ENCODE peak calls at places on chromosomes 2 and 18, in five cellular contexts. One of them, this sample, is unnamed.

GRCh38 chr2:25838152-25838756 is 40.0 kb downstream of the ASXL2 start:
- DNase-seq in amygdala: no peak
- DNase-seq in activated T-cell treated with anti-CD3 and anti-CD28 coated beads, Interleukin-2, amount 50 U/mL, for 72 hours: no peak
- DNase-seq in iris pigment epithelial cell: no peak
- DNase-seq in Right ventricle myocardium inferior: no peak
- DNase-seq in this sample: peak

GRCh38 chr2:60309941-60310680 is 243.3 kb downstream of the BCL11A start:
- DNase-seq in activated T-cell treated with anti-CD3 and anti-CD28 coated beads, Interleukin-2, amount 50 U/mL, for 72 hours: no peak
- DNase-seq in iris pigment epithelial cell: no peak
- DNase-seq in Right ventricle myocardium inferior: no peak
- DNase-seq in amygdala: no peak
- DNase-seq in this sample: no peak

GRCh38 chr2:236663671-236664101 is 94.1 kb downstream of the ACKR3 start:
- DNase-seq in iris pigment epithelial cell: peak
- DNase-seq in activated T-cell treated with anti-CD3 and anti-CD28 coated beads, Interleukin-2, amount 50 U/mL, for 72 hours: no peak
- DNase-seq in amygdala: no peak
- DNase-seq in Right ventricle myocardium inferior: no peak
- DNase-seq in this sample: peak

GRCh38 chr18:39701839-39702238 is 2136.2 kb upstream of the CELF4 start:
- DNase-seq in activated T-cell treated with anti-CD3 and anti-CD28 coated beads, Interleukin-2, amount 50 U/mL, for 72 hours: no peak
- DNase-seq in iris pigment epithelial cell: peak
- DNase-seq in amygdala: no peak
- DNase-seq in Right ventricle myocardium inferior: no peak
- DNase-seq in this sample: peak

GRCh38 chr2:29033172-29033571 is 41.2 kb downstream of the PCARE start:
- DNase-seq in iris pigment epithelial cell: peak
- DNase-seq in activated T-cell treated with anti-CD3 and anti-CD28 coated beads, Interleukin-2, amount 50 U/mL, for 72 hours: no peak
- DNase-seq in amygdala: no peak
- DNase-seq in Right ventricle myocardium inferior: no peak
- DNase-seq in this sample: peak

GRCh38 chr2:48312126-48312525 is 217.8 kb upstream of the STON1 start:
- DNase-seq in Right ventricle myocardium inferior: no peak
- DNase-seq in iris pigment epithelial cell: peak
- DNase-seq in amygdala: no peak
- DNase-seq in activated T-cell treated with anti-CD3 and anti-CD28 coated beads, Interleukin-2, amount 50 U/mL, for 72 hours: no peak
- DNase-seq in this sample: peak

GRCh38 chr2:34252111-34252510 is 653.0 kb upstream of the FAM98A start:
- DNase-seq in amygdala: no peak
- DNase-seq in Right ventricle myocardium inferior: no peak
- DNase-seq in activated T-cell treated with anti-CD3 and anti-CD28 coated beads, Interleukin-2, amount 50 U/mL, for 72 hours: no peak
- DNase-seq in iris pigment epithelial cell: no peak
- DNase-seq in this sample: no peak

GRCh38 chr18:11901826-11902438 is 6.2 kb downstream of the MPPE1 start:
- DNase-seq in activated T-cell treated with anti-CD3 and anti-CD28 coated beads, Interleukin-2, amount 50 U/mL, for 72 hours: no peak
- DNase-seq in amygdala: no peak
- DNase-seq in iris pigment epithelial cell: no peak
- DNase-seq in Right ventricle myocardium inferior: no peak
- DNase-seq in this sample: no peak

GRCh38 chr2:219968685-219969345 is 341.4 kb downstream of the SLC4A3 start:
- DNase-seq in amygdala: no peak
- DNase-seq in Right ventricle myocardium inferior: no peak
- DNase-seq in activated T-cell treated with anti-CD3 and anti-CD28 coated beads, Interleukin-2, amount 50 U/mL, for 72 hours: no peak
- DNase-seq in iris pigment epithelial cell: no peak
- DNase-seq in this sample: peak

GRCh38 chr2:7154666-7155065 is 237.5 kb downstream of the RNF144A start:
- DNase-seq in iris pigment epithelial cell: no peak
- DNase-seq in activated T-cell treated with anti-CD3 and anti-CD28 coated beads, Interleukin-2, amount 50 U/mL, for 72 hours: no peak
- DNase-seq in Right ventricle myocardium inferior: no peak
- DNase-seq in amygdala: no peak
- DNase-seq in this sample: no peak

GRCh38 chr2:12052771-12053170 is 306.3 kb downstream of the LPIN1 start:
- DNase-seq in activated T-cell treated with anti-CD3 and anti-CD28 coated beads, Interleukin-2, amount 50 U/mL, for 72 hours: no peak
- DNase-seq in iris pigment epithelial cell: no peak
- DNase-seq in amygdala: no peak
- DNase-seq in Right ventricle myocardium inferior: no peak
- DNase-seq in this sample: no peak

GRCh38 chr18:67199993-67200617 is 316.4 kb downstream of the DSEL start:
- DNase-seq in Right ventricle myocardium inferior: no peak
- DNase-seq in iris pigment epithelial cell: peak
- DNase-seq in activated T-cell treated with anti-CD3 and anti-CD28 coated beads, Interleukin-2, amount 50 U/mL, for 72 hours: no peak
- DNase-seq in amygdala: no peak
- DNase-seq in this sample: peak

GRCh38 chr2:218745559-218746469 is 35.2 kb downstream of the TTLL4 start:
- DNase-seq in iris pigment epithelial cell: peak
- DNase-seq in activated T-cell treated with anti-CD3 and anti-CD28 coated beads, Interleukin-2, amount 50 U/mL, for 72 hours: no peak
- DNase-seq in amygdala: peak
- DNase-seq in Right ventricle myocardium inferior: peak
- DNase-seq in this sample: peak

GRCh38 chr2:72115361-72116080 is 32.1 kb downstream of the CYP26B1 start:
- DNase-seq in activated T-cell treated with anti-CD3 and anti-CD28 coated beads, Interleukin-2, amount 50 U/mL, for 72 hours: no peak
- DNase-seq in amygdala: no peak
- DNase-seq in Right ventricle myocardium inferior: no peak
- DNase-seq in iris pigment epithelial cell: peak
- DNase-seq in this sample: peak

GRCh38 chr2:65512783-65513182 is 80.4 kb upstream of the SPRED2 start:
- DNase-seq in Right ventricle myocardium inferior: no peak
- DNase-seq in amygdala: no peak
- DNase-seq in activated T-cell treated with anti-CD3 and anti-CD28 coated beads, Interleukin-2, amount 50 U/mL, for 72 hours: no peak
- DNase-seq in iris pigment epithelial cell: no peak
- DNase-seq in this sample: no peak

GRCh38 chr2:216538538-216538937 is 39.9 kb downstream of the RPL37A start:
- DNase-seq in amygdala: no peak
- DNase-seq in iris pigment epithelial cell: no peak
- DNase-seq in Right ventricle myocardium inferior: no peak
- DNase-seq in activated T-cell treated with anti-CD3 and anti-CD28 coated beads, Interleukin-2, amount 50 U/mL, for 72 hours: no peak
- DNase-seq in this sample: no peak

GRCh38 chr2:95284886-95285541 is 10.8 kb downstream of the PROM2 start:
- DNase-seq in amygdala: no peak
- DNase-seq in Right ventricle myocardium inferior: no peak
- DNase-seq in activated T-cell treated with anti-CD3 and anti-CD28 coated beads, Interleukin-2, amount 50 U/mL, for 72 hours: no peak
- DNase-seq in iris pigment epithelial cell: no peak
- DNase-seq in this sample: no peak

GRCh38 chr2:27379383-27379839 is 1.1 kb downstream of the ZNF513 start:
- DNase-seq in Right ventricle myocardium inferior: no peak
- DNase-seq in amygdala: no peak
- DNase-seq in activated T-cell treated with anti-CD3 and anti-CD28 coated beads, Interleukin-2, amount 50 U/mL, for 72 hours: no peak
- DNase-seq in iris pigment epithelial cell: no peak
- DNase-seq in this sample: no peak

GRCh38 chr2:5549061-5549601 is 143.1 kb upstream of the SOX11 start:
- DNase-seq in amygdala: no peak
- DNase-seq in iris pigment epithelial cell: peak
- DNase-seq in Right ventricle myocardium inferior: no peak
- DNase-seq in activated T-cell treated with anti-CD3 and anti-CD28 coated beads, Interleukin-2, amount 50 U/mL, for 72 hours: no peak
- DNase-seq in this sample: peak

GRCh38 chr2:37982147-37982582 is 57.1 kb downstream of the RMDN2 start:
- DNase-seq in Right ventricle myocardium inferior: no peak
- DNase-seq in iris pigment epithelial cell: peak
- DNase-seq in activated T-cell treated with anti-CD3 and anti-CD28 coated beads, Interleukin-2, amount 50 U/mL, for 72 hours: peak
- DNase-seq in amygdala: peak
- DNase-seq in this sample: peak

GRCh38 chr2:173926875-173927274 is 38.3 kb downstream of the SP3 start:
- DNase-seq in Right ventricle myocardium inferior: no peak
- DNase-seq in iris pigment epithelial cell: no peak
- DNase-seq in amygdala: no peak
- DNase-seq in activated T-cell treated with anti-CD3 and anti-CD28 coated beads, Interleukin-2, amount 50 U/mL, for 72 hours: no peak
- DNase-seq in this sample: no peak

GRCh38 chr2:54021702-54022101 is 50.9 kb upstream of the PSME4 start:
- DNase-seq in amygdala: no peak
- DNase-seq in activated T-cell treated with anti-CD3 and anti-CD28 coated beads, Interleukin-2, amount 50 U/mL, for 72 hours: no peak
- DNase-seq in iris pigment epithelial cell: no peak
- DNase-seq in Right ventricle myocardium inferior: no peak
- DNase-seq in this sample: no peak

GRCh38 chr2:47061989-47062678 is 93.0 kb downstream of the STPG4 start:
- DNase-seq in iris pigment epithelial cell: no peak
- DNase-seq in Right ventricle myocardium inferior: no peak
- DNase-seq in activated T-cell treated with anti-CD3 and anti-CD28 coated beads, Interleukin-2, amount 50 U/mL, for 72 hours: no peak
- DNase-seq in amygdala: no peak
- DNase-seq in this sample: no peak

GRCh38 chr2:76867854-76868253 is 654.3 kb downstream of the LRRTM4 start:
- DNase-seq in Right ventricle myocardium inferior: no peak
- DNase-seq in amygdala: no peak
- DNase-seq in activated T-cell treated with anti-CD3 and anti-CD28 coated beads, Interleukin-2, amount 50 U/mL, for 72 hours: no peak
- DNase-seq in iris pigment epithelial cell: peak
- DNase-seq in this sample: peak

GRCh38 chr2:36322108-36322507 is 33.5 kb upstream of the CRIM1 start:
- DNase-seq in amygdala: no peak
- DNase-seq in activated T-cell treated with anti-CD3 and anti-CD28 coated beads, Interleukin-2, amount 50 U/mL, for 72 hours: no peak
- DNase-seq in iris pigment epithelial cell: peak
- DNase-seq in Right ventricle myocardium inferior: no peak
- DNase-seq in this sample: peak

GRCh38 chr2:10285578-10286198 is 17.0 kb upstream of the HPCAL1 start:
- DNase-seq in activated T-cell treated with anti-CD3 and anti-CD28 coated beads, Interleukin-2, amount 50 U/mL, for 72 hours: no peak
- DNase-seq in Right ventricle myocardium inferior: peak
- DNase-seq in amygdala: peak
- DNase-seq in iris pigment epithelial cell: peak
- DNase-seq in this sample: no peak

This sample was measured in astrocyte.